ENCODE peak calls at places on chromosomes 12 and 14, in ten cellular contexts. A, Q, G, P, O, W, C, K, R and J are unnamed samples.

GRCh38 chr12:114006482-114007425 is 40.6 kb upstream of the RBM19 start:
- DNase-seq in A (no peak), Q (no peak), G (no peak), P (no peak), O (no peak), W (no peak), C (no peak), K (no peak), R (no peak), J (no peak)

GRCh38 chr12:111256629-111257434 is 112.1 kb downstream of the PHETA1 start:
- DNase-seq in A (no peak), Q (no peak), G (no peak), P (no peak), O (no peak), W (no peak), C (no peak), K (no peak), R (no peak), J (no peak)

GRCh38 chr12:51820721-51821422 is 27.6 kb downstream of the FIGNL2 start:
- DNase-seq in A (peak), Q (peak), G (peak), P (no peak), O (peak), W (peak), C (peak), K (no peak), R (peak), J (peak)

GRCh38 chr12:123024819-123025391 is 44.4 kb downstream of the ARL6IP4 start:
- DNase-seq in A (no peak), Q (no peak), G (no peak), P (no peak), O (no peak), W (no peak), C (no peak), K (no peak), R (no peak), J (no peak)

GRCh38 chr12:54211920-54212319 is 23.1 kb upstream of the SMUG1 start:
- DNase-seq in A (no peak), Q (no peak), G (no peak), P (no peak), O (no peak), W (no peak), C (no peak), K (no peak), R (no peak), J (no peak)

GRCh38 chr14:88551094-88551870 is 3.5 kb downstream of the PTPN21 start:
- DNase-seq in A (no peak), Q (peak), G (peak), P (peak), O (peak), W (no peak), C (peak), K (peak), R (peak), J (peak)

GRCh38 chr12:79897617-79898016 is 37.3 kb downstream of the PPP1R12A start:
- DNase-seq in A (no peak), Q (no peak), G (no peak), P (peak), O (no peak), W (no peak), C (no peak), K (no peak), R (no peak), J (no peak)

GRCh38 chr14:93059917-93060545 is 55.7 kb downstream of the ITPK1 start:
- DNase-seq in A (no peak), Q (no peak), G (no peak), P (no peak), O (no peak), W (no peak), C (no peak), K (no peak), R (no peak), J (no peak)

GRCh38 chr12:122190842-122191668 is 8.1 kb downstream of the LRRC43 start:
- DNase-seq in A (peak), Q (peak), G (peak), P (peak), O (peak), W (peak), C (peak), K (no peak), R (peak), J (peak)